ENCODE peak calls at places on chromosome 19, in eight cellular contexts. B, C, T, Z, A, S, V and I are unnamed samples.
A peak's percentile ranks its signal among the peaks of the same experiment; 100 is the strongest.

GRCh38 chr19:10299545-10300458 is 9.8 kb downstream of the ZGLP1 start:
- DNase-seq in V (no peak), T (peak; percentile 69), B (no peak), S (no peak), A (no peak), Z (no peak), C (no peak), I (no peak)

GRCh38 chr19:44807652-44808462 is 1.0 kb upstream of the BCAM start:
- DNase-seq in B (peak; percentile 2), T (no peak), Z (peak; percentile 2), V (peak; percentile 5), A (peak; percentile 34), S (no peak), C (no peak), I (peak; percentile 56)

GRCh38 chr19:2702170-2703076 is at the start of gene GNG7:
- DNase-seq in C (peak; percentile 87), B (peak; percentile 61), A (peak; percentile 61), V (peak; percentile 97), T (no peak), S (peak; percentile 80), Z (no peak), I (peak; percentile 83)

GRCh38 chr19:42143341-42144234 is 11.3 kb upstream of the POU2F2 start:
- DNase-seq in A (peak; percentile 30), Z (no peak), T (no peak), V (no peak), S (no peak), B (no peak), C (no peak), I (no peak)

GRCh38 chr19:39384839-39385568 is 5.9 kb downstream of the PAF1 start:
- DNase-seq in T (no peak), Z (no peak), C (no peak), B (no peak), V (no peak), A (no peak), S (no peak), I (no peak)

GRCh38 chr19:45171211-45171623 is 6.8 kb downstream of the TRAPPC6A start:
- DNase-seq in V (no peak), T (no peak), A (no peak), B (no peak), S (no peak), Z (no peak), C (no peak), I (no peak)

GRCh38 chr19:13262450-13262849 is 112.2 kb downstream of the IER2 start:
- DNase-seq in C (no peak), Z (peak; percentile 28), V (no peak), T (peak; percentile 50), S (no peak), A (peak; percentile 61), B (no peak), I (peak; percentile 2)

GRCh38 chr19:51760811-51761356 is at the start of gene FPR2:
- DNase-seq in S (no peak), C (no peak), A (no peak), T (no peak), Z (no peak), B (no peak), V (no peak), I (no peak)

GRCh38 chr19:21092107-21092506 is 10.1 kb downstream of the ZNF714 start:
- DNase-seq in T (no peak), A (peak; percentile 14), V (no peak), S (no peak), Z (no peak), C (no peak), B (no peak), I (no peak)

GRCh38 chr19:5680083-5680436 is 256 bp downstream of the MICOS13 start:
- DNase-seq in T (no peak), Z (no peak), C (no peak), B (no peak), S (no peak), V (no peak), A (peak; percentile 21), I (no peak)

GRCh38 chr19:33687761-33688656 is 66.3 kb downstream of the CHST8 start:
- DNase-seq in A (no peak), Z (no peak), T (no peak), V (no peak), S (no peak), C (no peak), B (no peak), I (no peak)

GRCh38 chr19:5890099-5890498 is 13.5 kb downstream of the NDUFA11 start:
- DNase-seq in V (no peak), Z (no peak), A (no peak), B (no peak), S (no peak), C (no peak), T (no peak), I (no peak)

GRCh38 chr19:2061936-2062729 is 11.1 kb upstream of the MKNK2 start:
- DNase-seq in B (no peak), C (no peak), V (no peak), S (no peak), Z (no peak), T (no peak), A (no peak), I (no peak)

GRCh38 chr19:20660473-20660872 is 898 bp downstream of the ZNF626 start:
- DNase-seq in V (no peak), A (no peak), Z (no peak), C (no peak), T (no peak), B (no peak), S (no peak), I (no peak)

GRCh38 chr19:11018179-11018578 is 57.3 kb downstream of the SMARCA4 start:
- DNase-seq in V (no peak), S (no peak), B (no peak), Z (no peak), A (no peak), C (no peak), T (no peak), I (no peak)

GRCh38 chr19:42286349-42287016 is 15.4 kb upstream of the PRR19 start:
- DNase-seq in B (no peak), S (no peak), Z (no peak), V (no peak), A (peak; percentile 27), C (no peak), T (no peak), I (no peak)

GRCh38 chr19:35904312-35905068 is 2.2 kb downstream of the HCST start:
- DNase-seq in S (no peak), V (no peak), B (no peak), A (no peak), T (no peak), C (no peak), Z (no peak), I (no peak)

GRCh38 chr19:11373166-11373884 is 1.1 kb upstream of the SWSAP1 start:
- DNase-seq in A (no peak), S (no peak), T (peak; percentile 50), V (peak; percentile 80), B (peak; percentile 80), Z (peak; percentile 89), C (no peak), I (peak; percentile 79)

GRCh38 chr19:41813911-41814310 is 17.5 kb downstream of the CEACAM3 start:
- DNase-seq in V (no peak), S (no peak), A (no peak), B (no peak), C (no peak), Z (no peak), T (no peak), I (no peak)

GRCh38 chr19:15218501-15218900 is 13.7 kb downstream of the EPHX3 start:
- DNase-seq in B (no peak), S (no peak), T (no peak), A (no peak), V (no peak), Z (no peak), C (no peak), I (no peak)

GRCh38 chr19:28553764-28554163 is 659.2 kb downstream of the UQCRFS1 start:
- DNase-seq in Z (no peak), B (no peak), S (no peak), V (no peak), A (no peak), C (no peak), T (no peak), I (no peak)

GRCh38 chr19:16025108-16026101 is 50.9 kb upstream of the TPM4 start:
- DNase-seq in B (no peak), A (peak; percentile 70), T (no peak), V (no peak), S (no peak), Z (no peak), C (no peak), I (no peak)

GRCh38 chr19:31085125-31085524 is 264.1 kb downstream of the TSHZ3 start:
- DNase-seq in B (no peak), V (no peak), C (no peak), S (no peak), Z (no peak), T (no peak), A (no peak), I (no peak)

GRCh38 chr19:51799311-51799997 is 4.5 kb downstream of the FPR3 start:
- DNase-seq in A (peak; percentile 94), S (no peak), Z (no peak), B (no peak), V (peak; percentile 16), T (no peak), C (no peak), I (peak; percentile 17)

GRCh38 chr19:35657904-35658700 is 8.2 kb upstream of the UPK1A start:
- DNase-seq in Z (no peak), T (no peak), B (no peak), C (no peak), A (no peak), V (no peak), S (no peak), I (peak; percentile 7)

GRCh38 chr19:4713384-4713951 is 10.2 kb downstream of the DPP9 start:
- DNase-seq in V (no peak), C (no peak), T (no peak), Z (no peak), B (no peak), A (peak; percentile 97), S (no peak), I (no peak)

GRCh38 chr19:38557205-38557799 is 60.5 kb downstream of the MAP4K1 start:
- DNase-seq in S (no peak), B (no peak), V (no peak), Z (no peak), A (no peak), T (no peak), C (no peak), I (no peak)

GRCh38 chr19:16859626-16860025 is 29.2 kb upstream of the F2RL3 start:
- DNase-seq in S (no peak), B (no peak), V (no peak), Z (no peak), A (no peak), T (no peak), C (no peak), I (no peak)

GRCh38 chr19:3389876-3390361 is 23.5 kb downstream of the NFIC start:
- DNase-seq in A (peak; percentile 39), C (no peak), V (no peak), T (no peak), S (no peak), Z (peak; percentile 79), B (peak; percentile 33), I (peak; percentile 82)

GRCh38 chr19:14091086-14091884 is 734 bp upstream of the SAMD1 start:
- DNase-seq in V (peak; percentile 83), C (no peak), A (peak; percentile 64), T (peak; percentile 71), B (peak; percentile 73), Z (peak; percentile 76), S (no peak), I (no peak)

GRCh38 chr19:41195675-41196497 is 2.9 kb downstream of the CYP2S1 start:
- DNase-seq in Z (no peak), T (no peak), V (no peak), S (no peak), C (no peak), B (no peak), A (peak; percentile 86), I (no peak)